ENCODE peak calls at places on chromosomes 6 and 20, in nine cellular contexts. One of them, this sample, is unnamed.
A peak's percentile ranks its signal among the peaks of the same experiment; 100 is the strongest.

GRCh38 chr20:11473971-11474370 is 443.7 kb upstream of the BTBD3 start:
- DNase-seq in Peyer's patch: no peak
- DNase-seq in endodermal cell: no peak
- DNase-seq in cardiac muscle cell: no peak
- DNase-seq in colonic mucosa: no peak
- DNase-seq in stomach: no peak
- DNase-seq in spleen: no peak
- DNase-seq in IMR-90: no peak
- DNase-seq in left lung: no peak
- DNase-seq in this sample: no peak

GRCh38 chr20:52578559-52578958 is 387.0 kb upstream of the ZFP64 start:
- DNase-seq in left lung: no peak
- DNase-seq in endodermal cell: no peak
- DNase-seq in colonic mucosa: no peak
- DNase-seq in stomach: no peak
- DNase-seq in Peyer's patch: no peak
- DNase-seq in cardiac muscle cell: no peak
- DNase-seq in spleen: no peak
- DNase-seq in IMR-90: no peak
- DNase-seq in this sample: no peak

GRCh38 chr20:42553374-42553773 is 636.3 kb downstream of the PTPRT start:
- DNase-seq in left lung: no peak
- DNase-seq in endodermal cell: no peak
- DNase-seq in cardiac muscle cell: no peak
- DNase-seq in IMR-90: no peak
- DNase-seq in Peyer's patch: no peak
- DNase-seq in colonic mucosa: no peak
- DNase-seq in spleen: no peak
- DNase-seq in stomach: no peak
- DNase-seq in this sample: no peak

GRCh38 chr6:17032595-17033591 is 69.0 kb upstream of the STMND1 start:
- DNase-seq in spleen: no peak
- DNase-seq in colonic mucosa: peak; percentile 68
- DNase-seq in endodermal cell: no peak
- DNase-seq in left lung: peak; percentile 63
- DNase-seq in stomach: peak; percentile 70
- DNase-seq in IMR-90: peak; percentile 95
- DNase-seq in cardiac muscle cell: no peak
- DNase-seq in Peyer's patch: no peak
- DNase-seq in this sample: peak; percentile 91

GRCh38 chr20:14189794-14190402 is 147.5 kb downstream of the FLRT3 start:
- DNase-seq in stomach: no peak
- DNase-seq in endodermal cell: no peak
- DNase-seq in colonic mucosa: peak; percentile 29
- DNase-seq in Peyer's patch: no peak
- DNase-seq in spleen: no peak
- DNase-seq in left lung: no peak
- DNase-seq in IMR-90: peak; percentile 62
- DNase-seq in cardiac muscle cell: peak; percentile 47
- DNase-seq in this sample: peak; percentile 74

GRCh38 chr6:39558791-39559190 is 166.4 kb downstream of the KIF6 start:
- DNase-seq in endodermal cell: no peak
- DNase-seq in colonic mucosa: no peak
- DNase-seq in spleen: no peak
- DNase-seq in stomach: no peak
- DNase-seq in left lung: no peak
- DNase-seq in IMR-90: no peak
- DNase-seq in cardiac muscle cell: no peak
- DNase-seq in Peyer's patch: no peak
- DNase-seq in this sample: no peak

GRCh38 chr6:35500782-35501181 is 3.9 kb upstream of the TEAD3 start:
- DNase-seq in endodermal cell: peak; percentile 56
- DNase-seq in IMR-90: peak; percentile 76
- DNase-seq in Peyer's patch: no peak
- DNase-seq in stomach: no peak
- DNase-seq in left lung: no peak
- DNase-seq in colonic mucosa: no peak
- DNase-seq in cardiac muscle cell: no peak
- DNase-seq in spleen: no peak
- DNase-seq in this sample: peak; percentile 58

GRCh38 chr6:144661101-144661806 is 376.1 kb downstream of the UTRN start:
- DNase-seq in Peyer's patch: no peak
- DNase-seq in IMR-90: peak; percentile 42
- DNase-seq in spleen: no peak
- DNase-seq in left lung: no peak
- DNase-seq in cardiac muscle cell: no peak
- DNase-seq in stomach: no peak
- DNase-seq in colonic mucosa: peak; percentile 87
- DNase-seq in endodermal cell: peak; percentile 72
- DNase-seq in this sample: peak; percentile 50

GRCh38 chr6:36373368-36374009 is 14.0 kb downstream of the ETV7 start:
- DNase-seq in spleen: no peak
- DNase-seq in endodermal cell: no peak
- DNase-seq in IMR-90: no peak
- DNase-seq in colonic mucosa: no peak
- DNase-seq in left lung: no peak
- DNase-seq in cardiac muscle cell: no peak
- DNase-seq in Peyer's patch: no peak
- DNase-seq in stomach: no peak
- DNase-seq in this sample: no peak

GRCh38 chr6:42393339-42393738 is 58.4 kb downstream of the TRERF1 start:
- DNase-seq in stomach: peak; percentile 23
- DNase-seq in colonic mucosa: peak; percentile 53
- DNase-seq in spleen: no peak
- DNase-seq in left lung: no peak
- DNase-seq in cardiac muscle cell: no peak
- DNase-seq in endodermal cell: no peak
- DNase-seq in Peyer's patch: no peak
- DNase-seq in IMR-90: no peak
- DNase-seq in this sample: no peak

GRCh38 chr6:38801305-38801704 is 86.2 kb downstream of the DNAH8 start:
- DNase-seq in stomach: no peak
- DNase-seq in endodermal cell: no peak
- DNase-seq in Peyer's patch: no peak
- DNase-seq in spleen: no peak
- DNase-seq in left lung: no peak
- DNase-seq in colonic mucosa: no peak
- DNase-seq in cardiac muscle cell: no peak
- DNase-seq in IMR-90: no peak
- DNase-seq in this sample: no peak

GRCh38 chr20:57579898-57580447 is 19.1 kb downstream of the PCK1 start:
- DNase-seq in left lung: no peak
- DNase-seq in spleen: no peak
- DNase-seq in Peyer's patch: no peak
- DNase-seq in cardiac muscle cell: no peak
- DNase-seq in stomach: no peak
- DNase-seq in colonic mucosa: no peak
- DNase-seq in endodermal cell: no peak
- DNase-seq in IMR-90: no peak
- DNase-seq in this sample: no peak

GRCh38 chr6:33279971-33280511 is 3.1 kb downstream of the B3GALT4 start:
- DNase-seq in Peyer's patch: no peak
- DNase-seq in cardiac muscle cell: peak; percentile 69
- DNase-seq in colonic mucosa: no peak
- DNase-seq in endodermal cell: peak; percentile 91
- DNase-seq in IMR-90: peak; percentile 64
- DNase-seq in stomach: no peak
- DNase-seq in left lung: no peak
- DNase-seq in spleen: no peak
- DNase-seq in this sample: peak; percentile 83
- TF ChIP-seq CTCF in Peyer's patch: peak; percentile 40
- TF ChIP-seq CTCF in cardiac muscle cell: peak; percentile 58
- TF ChIP-seq CTCF in colonic mucosa: no peak
- TF ChIP-seq CTCF in endodermal cell: peak; percentile 90
- TF ChIP-seq CTCF in IMR-90: peak; percentile 83
- TF ChIP-seq CTCF in stomach: peak; percentile 61
- TF ChIP-seq CTCF in left lung: no peak
- TF ChIP-seq CTCF in spleen: no peak
- TF ChIP-seq CTCF in this sample: peak; percentile 95

DNA sequence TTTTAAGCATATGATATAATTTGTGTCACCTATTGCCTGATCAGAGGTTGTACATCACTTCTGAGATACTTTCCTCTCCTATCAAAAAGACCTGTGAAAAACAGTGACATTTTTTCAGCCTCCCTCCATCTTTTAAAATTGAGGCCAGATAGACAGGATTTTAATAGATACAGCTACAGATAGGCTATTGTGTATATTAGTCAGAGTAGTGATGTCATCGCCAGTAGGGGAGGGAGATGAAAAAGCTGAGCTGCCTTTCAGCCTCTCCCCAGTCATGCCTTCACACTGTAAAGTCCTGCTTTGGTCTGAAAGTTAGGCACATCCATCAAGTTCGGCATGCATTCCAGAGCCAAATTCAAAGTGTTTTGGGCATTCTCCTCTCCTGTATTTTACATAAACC is 7.9 kb upstream of the PABPC1L start:
- DNase-seq in Peyer's patch: no peak
- DNase-seq in cardiac muscle cell: no peak
- DNase-seq in endodermal cell: no peak
- DNase-seq in spleen: no peak
- DNase-seq in IMR-90: peak; percentile 81
- DNase-seq in stomach: no peak
- DNase-seq in left lung: no peak
- DNase-seq in colonic mucosa: no peak
- DNase-seq in this sample: peak; percentile 30
- H3K36me3 ChIP-seq in Peyer's patch: no peaks in the 10 kb centered on the region
- H3K36me3 ChIP-seq in cardiac muscle cell: peaks cover 49% of the 10 kb centered on the region
- H3K36me3 ChIP-seq in endodermal cell: peaks cover 72% of the 10 kb centered on the region
- H3K36me3 ChIP-seq in spleen: peaks cover 10% of the 10 kb centered on the region
- H3K36me3 ChIP-seq in IMR-90: peaks cover 28% of the 10 kb centered on the region
- H3K36me3 ChIP-seq in stomach: peaks cover 37% of the 10 kb centered on the region
- H3K36me3 ChIP-seq in left lung: no peaks in the 10 kb centered on the region
- H3K36me3 ChIP-seq in colonic mucosa: peaks cover 22% of the 10 kb centered on the region
- H3K36me3 ChIP-seq in this sample: peaks cover 65% of the 10 kb centered on the region

GRCh38 chr20:6140947-6141346 is 18.1 kb upstream of the FERMT1 start:
- DNase-seq in cardiac muscle cell: no peak
- DNase-seq in left lung: no peak
- DNase-seq in colonic mucosa: no peak
- DNase-seq in stomach: no peak
- DNase-seq in Peyer's patch: no peak
- DNase-seq in spleen: no peak
- DNase-seq in IMR-90: no peak
- DNase-seq in endodermal cell: peak; percentile 69
- DNase-seq in this sample: peak; percentile 34
- TF ChIP-seq CTCF in cardiac muscle cell: peak; percentile 25
- TF ChIP-seq CTCF in left lung: no peak
- TF ChIP-seq CTCF in colonic mucosa: no peak
- TF ChIP-seq CTCF in stomach: no peak
- TF ChIP-seq CTCF in Peyer's patch: peak; percentile 16
- TF ChIP-seq CTCF in spleen: no peak
- TF ChIP-seq CTCF in IMR-90: peak; percentile 15
- TF ChIP-seq CTCF in endodermal cell: peak; percentile 43
- TF ChIP-seq CTCF in this sample: peak; percentile 62

GRCh38 chr6:100763617-100764016 is 117.5 kb downstream of the ASCC3 start:
- DNase-seq in cardiac muscle cell: no peak
- DNase-seq in IMR-90: no peak
- DNase-seq in left lung: no peak
- DNase-seq in colonic mucosa: no peak
- DNase-seq in Peyer's patch: no peak
- DNase-seq in endodermal cell: no peak
- DNase-seq in spleen: no peak
- DNase-seq in stomach: no peak
- DNase-seq in this sample: no peak

GRCh38 chr6:100761841-100762240 is 119.3 kb downstream of the ASCC3 start:
- DNase-seq in endodermal cell: no peak
- DNase-seq in left lung: no peak
- DNase-seq in spleen: no peak
- DNase-seq in colonic mucosa: no peak
- DNase-seq in stomach: no peak
- DNase-seq in cardiac muscle cell: no peak
- DNase-seq in Peyer's patch: no peak
- DNase-seq in IMR-90: peak; percentile 46
- DNase-seq in this sample: no peak
- H3K36me3 ChIP-seq in endodermal cell: peaks cover 83% of the 10 kb centered on the region
- H3K36me3 ChIP-seq in left lung: no peaks in the 10 kb centered on the region
- H3K36me3 ChIP-seq in spleen: peaks cover 2% of the 10 kb centered on the region
- H3K36me3 ChIP-seq in colonic mucosa: no peaks in the 10 kb centered on the region
- H3K36me3 ChIP-seq in stomach: peaks cover 27% of the 10 kb centered on the region
- H3K36me3 ChIP-seq in cardiac muscle cell: peaks cover 13% of the 10 kb centered on the region
- H3K36me3 ChIP-seq in Peyer's patch: no peaks in the 10 kb centered on the region
- H3K36me3 ChIP-seq in IMR-90: peaks cover 21% of the 10 kb centered on the region
- H3K36me3 ChIP-seq in this sample: peaks cover 3% of the 10 kb centered on the region

GRCh38 chr6:47248446-47248845 is 61.3 kb downstream of the TNFRSF21 start:
- DNase-seq in endodermal cell: no peak
- DNase-seq in IMR-90: no peak
- DNase-seq in left lung: no peak
- DNase-seq in spleen: no peak
- DNase-seq in Peyer's patch: no peak
- DNase-seq in colonic mucosa: no peak
- DNase-seq in cardiac muscle cell: peak; percentile 32
- DNase-seq in stomach: no peak
- DNase-seq in this sample: no peak

GRCh38 chr6:47251396-47251795 is 58.3 kb downstream of the TNFRSF21 start:
- DNase-seq in colonic mucosa: no peak
- DNase-seq in endodermal cell: no peak
- DNase-seq in left lung: no peak
- DNase-seq in spleen: no peak
- DNase-seq in IMR-90: no peak
- DNase-seq in Peyer's patch: no peak
- DNase-seq in stomach: no peak
- DNase-seq in cardiac muscle cell: no peak
- DNase-seq in this sample: no peak

GRCh38 chr6:47252636-47253035 is 57.1 kb downstream of the TNFRSF21 start:
- DNase-seq in Peyer's patch: no peak
- DNase-seq in stomach: no peak
- DNase-seq in spleen: no peak
- DNase-seq in left lung: no peak
- DNase-seq in endodermal cell: no peak
- DNase-seq in colonic mucosa: no peak
- DNase-seq in cardiac muscle cell: no peak
- DNase-seq in IMR-90: no peak
- DNase-seq in this sample: no peak

GRCh38 chr6:47253136-47253535 is 56.6 kb downstream of the TNFRSF21 start:
- DNase-seq in colonic mucosa: no peak
- DNase-seq in IMR-90: no peak
- DNase-seq in endodermal cell: no peak
- DNase-seq in left lung: no peak
- DNase-seq in cardiac muscle cell: no peak
- DNase-seq in stomach: no peak
- DNase-seq in Peyer's patch: no peak
- DNase-seq in spleen: no peak
- DNase-seq in this sample: no peak

GRCh38 chr6:47250302-47250701 is 59.4 kb downstream of the TNFRSF21 start:
- DNase-seq in colonic mucosa: no peak
- DNase-seq in spleen: no peak
- DNase-seq in IMR-90: no peak
- DNase-seq in endodermal cell: no peak
- DNase-seq in cardiac muscle cell: no peak
- DNase-seq in left lung: no peak
- DNase-seq in Peyer's patch: no peak
- DNase-seq in stomach: no peak
- DNase-seq in this sample: no peak
- TF ChIP-seq CTCF in colonic mucosa: no peak
- TF ChIP-seq CTCF in spleen: no peak
- TF ChIP-seq CTCF in IMR-90: no peak
- TF ChIP-seq CTCF in endodermal cell: no peak
- TF ChIP-seq CTCF in cardiac muscle cell: no peak
- TF ChIP-seq CTCF in left lung: no peak
- TF ChIP-seq CTCF in Peyer's patch: no peak
- TF ChIP-seq CTCF in stomach: no peak
- TF ChIP-seq CTCF in this sample: no peak

GRCh38 chr6:118905084-118905483 is 11.1 kb downstream of the ASF1A start:
- DNase-seq in Peyer's patch: no peak
- DNase-seq in left lung: no peak
- DNase-seq in colonic mucosa: no peak
- DNase-seq in spleen: no peak
- DNase-seq in endodermal cell: no peak
- DNase-seq in cardiac muscle cell: no peak
- DNase-seq in stomach: no peak
- DNase-seq in IMR-90: no peak
- DNase-seq in this sample: no peak
- H3K36me3 ChIP-seq in Peyer's patch: no peaks in the 10 kb centered on the region
- H3K36me3 ChIP-seq in left lung: no peaks in the 10 kb centered on the region
- H3K36me3 ChIP-seq in colonic mucosa: no peaks in the 10 kb centered on the region
- H3K36me3 ChIP-seq in spleen: no peaks in the 10 kb centered on the region
- H3K36me3 ChIP-seq in endodermal cell: peaks cover 92% of the 10 kb centered on the region
- H3K36me3 ChIP-seq in cardiac muscle cell: peaks cover 65% of the 10 kb centered on the region
- H3K36me3 ChIP-seq in stomach: peaks cover 10% of the 10 kb centered on the region
- H3K36me3 ChIP-seq in IMR-90: peaks cover 6% of the 10 kb centered on the region
- H3K36me3 ChIP-seq in this sample: peaks cover 74% of the 10 kb centered on the region

This sample was measured in PC-3.